ENCODE peak calls at places on chromosomes 12 and 14, in six cellular contexts. One of them, this sample, is unnamed.

GRCh38 chr12:47547077-47547476 is 158.8 kb downstream of the RPAP3 start:
- DNase-seq in left ventricle myocardium superior: no peak
- DNase-seq in HEK293T: no peak
- DNase-seq in AG09319: no peak
- DNase-seq in anterior cingulate cortex: no peak
- DNase-seq in RWPE1: peak; percentile 50
- DNase-seq in this sample: peak; percentile 17

GRCh38 chr12:104243551-104243950 is 28.0 kb downstream of the TXNRD1 start:
- DNase-seq in left ventricle myocardium superior: no peak
- DNase-seq in HEK293T: no peak
- DNase-seq in AG09319: no peak
- DNase-seq in anterior cingulate cortex: no peak
- DNase-seq in RWPE1: no peak
- DNase-seq in this sample: no peak

GRCh38 chr12:39375206-39375808 is 67.6 kb downstream of the KIF21A start:
- DNase-seq in left ventricle myocardium superior: no peak
- DNase-seq in HEK293T: no peak
- DNase-seq in AG09319: no peak
- DNase-seq in anterior cingulate cortex: no peak
- DNase-seq in RWPE1: no peak
- DNase-seq in this sample: no peak

GRCh38 chr12:53383258-53383657 is 3.3 kb downstream of the SP1 start:
- DNase-seq in left ventricle myocardium superior: no peak
- DNase-seq in HEK293T: no peak
- DNase-seq in AG09319: no peak
- DNase-seq in anterior cingulate cortex: no peak
- DNase-seq in RWPE1: no peak
- DNase-seq in this sample: no peak

GRCh38 chr12:113006641-113007040 is 28.3 kb downstream of the OAS2 start:
- DNase-seq in left ventricle myocardium superior: no peak
- DNase-seq in HEK293T: no peak
- DNase-seq in AG09319: no peak
- DNase-seq in anterior cingulate cortex: no peak
- DNase-seq in RWPE1: no peak
- DNase-seq in this sample: no peak

GRCh38 chr12:117564885-117565284 is 203.5 kb upstream of the NOS1 start:
- DNase-seq in left ventricle myocardium superior: no peak
- DNase-seq in HEK293T: no peak
- DNase-seq in AG09319: no peak
- DNase-seq in anterior cingulate cortex: no peak
- DNase-seq in RWPE1: no peak
- DNase-seq in this sample: no peak

GRCh38 chr14:64788706-64789105 is 84.5 kb downstream of the PLEKHG3 start:
- DNase-seq in left ventricle myocardium superior: no peak
- DNase-seq in HEK293T: no peak
- DNase-seq in AG09319: peak; percentile 82
- DNase-seq in anterior cingulate cortex: no peak
- DNase-seq in RWPE1: peak; percentile 75
- DNase-seq in this sample: no peak

GRCh38 chr14:80426686-80427085 is 215.4 kb upstream of the DIO2 start:
- DNase-seq in left ventricle myocardium superior: no peak
- DNase-seq in HEK293T: no peak
- DNase-seq in AG09319: no peak
- DNase-seq in anterior cingulate cortex: no peak
- DNase-seq in RWPE1: no peak
- DNase-seq in this sample: no peak

GRCh38 chr12:132730353-132730752 is 19.7 kb downstream of the PGAM5 start:
- DNase-seq in left ventricle myocardium superior: peak; percentile 7
- DNase-seq in HEK293T: no peak
- DNase-seq in AG09319: no peak
- DNase-seq in anterior cingulate cortex: no peak
- DNase-seq in RWPE1: no peak
- DNase-seq in this sample: no peak

GRCh38 chr12:108457006-108457733 is 57.9 kb upstream of the FICD start:
- DNase-seq in left ventricle myocardium superior: no peak
- DNase-seq in HEK293T: peak; percentile 68
- DNase-seq in AG09319: peak; percentile 34
- DNase-seq in anterior cingulate cortex: no peak
- DNase-seq in RWPE1: peak; percentile 63
- DNase-seq in this sample: peak; percentile 40

GRCh38 chr12:92551853-92552397 is 150.9 kb upstream of the PLEKHG7 start:
- DNase-seq in left ventricle myocardium superior: no peak
- DNase-seq in HEK293T: no peak
- DNase-seq in AG09319: peak; percentile 31
- DNase-seq in anterior cingulate cortex: no peak
- DNase-seq in RWPE1: peak; percentile 72
- DNase-seq in this sample: no peak

GRCh38 chr14:28676481-28676880 is 90.1 kb upstream of the FOXG1 start:
- DNase-seq in left ventricle myocardium superior: no peak
- DNase-seq in HEK293T: no peak
- DNase-seq in AG09319: no peak
- DNase-seq in anterior cingulate cortex: no peak
- DNase-seq in RWPE1: peak; percentile 88
- DNase-seq in this sample: no peak

GRCh38 chr12:14443531-14443930 is 78.0 kb downstream of the ATF7IP start:
- DNase-seq in left ventricle myocardium superior: no peak
- DNase-seq in HEK293T: no peak
- DNase-seq in AG09319: no peak
- DNase-seq in anterior cingulate cortex: no peak
- DNase-seq in RWPE1: no peak
- DNase-seq in this sample: no peak

GRCh38 chr12:73181244-73181643 is 909.1 kb downstream of the TRHDE start:
- DNase-seq in left ventricle myocardium superior: no peak
- DNase-seq in HEK293T: no peak
- DNase-seq in AG09319: no peak
- DNase-seq in anterior cingulate cortex: no peak
- DNase-seq in RWPE1: no peak
- DNase-seq in this sample: no peak

GRCh38 chr12:24015771-24016170 is 66.3 kb upstream of the SOX5 start:
- DNase-seq in left ventricle myocardium superior: no peak
- DNase-seq in HEK293T: no peak
- DNase-seq in AG09319: no peak
- DNase-seq in anterior cingulate cortex: no peak
- DNase-seq in RWPE1: no peak
- DNase-seq in this sample: no peak

GRCh38 chr12:5391638-5392037 is 40.3 kb upstream of the NTF3 start:
- DNase-seq in left ventricle myocardium superior: no peak
- DNase-seq in HEK293T: no peak
- DNase-seq in AG09319: no peak
- DNase-seq in anterior cingulate cortex: no peak
- DNase-seq in RWPE1: no peak
- DNase-seq in this sample: no peak

GRCh38 chr14:103456167-103456835 is 66.3 kb downstream of the CKB start:
- DNase-seq in left ventricle myocardium superior: no peak
- DNase-seq in HEK293T: no peak
- DNase-seq in AG09319: no peak
- DNase-seq in anterior cingulate cortex: no peak
- DNase-seq in RWPE1: no peak
- DNase-seq in this sample: no peak

GRCh38 chr12:110577717-110578521 is 5.2 kb downstream of the PPTC7 start:
- DNase-seq in left ventricle myocardium superior: no peak
- DNase-seq in HEK293T: no peak
- DNase-seq in AG09319: peak; percentile 48
- DNase-seq in anterior cingulate cortex: no peak
- DNase-seq in RWPE1: peak; percentile 85
- DNase-seq in this sample: no peak

GRCh38 chr12:127149226-127149964 is 1117.6 kb upstream of the TMEM132C start:
- DNase-seq in left ventricle myocardium superior: no peak
- DNase-seq in HEK293T: no peak
- DNase-seq in AG09319: peak; percentile 49
- DNase-seq in anterior cingulate cortex: no peak
- DNase-seq in RWPE1: no peak
- DNase-seq in this sample: no peak

GRCh38 chr12:53051058-53051880 is 1.4 kb downstream of the TNS2 start:
- DNase-seq in left ventricle myocardium superior: peak; percentile 84
- DNase-seq in HEK293T: no peak
- DNase-seq in AG09319: no peak
- DNase-seq in anterior cingulate cortex: peak; percentile 76
- DNase-seq in RWPE1: no peak
- DNase-seq in this sample: no peak

GRCh38 chr12:55728185-55728931 is 451 bp downstream of the CD63 start:
- DNase-seq in left ventricle myocardium superior: peak; percentile 87
- DNase-seq in HEK293T: no peak
- DNase-seq in AG09319: no peak
- DNase-seq in anterior cingulate cortex: peak; percentile 56
- DNase-seq in RWPE1: peak; percentile 55
- DNase-seq in this sample: no peak

GRCh38 chr12:129901256-129901655 is 2.6 kb downstream of the TMEM132D start:
- DNase-seq in left ventricle myocardium superior: no peak
- DNase-seq in HEK293T: no peak
- DNase-seq in AG09319: no peak
- DNase-seq in anterior cingulate cortex: no peak
- DNase-seq in RWPE1: peak; percentile 29
- DNase-seq in this sample: no peak

GRCh38 chr14:64540208-64541202 is at the start of gene HSPA2:
- DNase-seq in left ventricle myocardium superior: peak; percentile 99
- DNase-seq in HEK293T: peak; percentile 90
- DNase-seq in AG09319: peak; percentile 98
- DNase-seq in anterior cingulate cortex: peak; percentile 96
- DNase-seq in RWPE1: peak; percentile 99
- DNase-seq in this sample: peak; percentile 99

GRCh38 chr12:44431647-44432352 is 444.3 kb downstream of the NELL2 start:
- DNase-seq in left ventricle myocardium superior: no peak
- DNase-seq in HEK293T: no peak
- DNase-seq in AG09319: no peak
- DNase-seq in anterior cingulate cortex: no peak
- DNase-seq in RWPE1: no peak
- DNase-seq in this sample: no peak

GRCh38 chr12:107891967-107892366 is 117.5 kb downstream of the ASCL4 start:
- DNase-seq in left ventricle myocardium superior: no peak
- DNase-seq in HEK293T: peak; percentile 32
- DNase-seq in AG09319: no peak
- DNase-seq in anterior cingulate cortex: no peak
- DNase-seq in RWPE1: no peak
- DNase-seq in this sample: no peak

GRCh38 chr12:77947746-77948145 is 117.1 kb downstream of the NAV3 start:
- DNase-seq in left ventricle myocardium superior: no peak
- DNase-seq in HEK293T: no peak
- DNase-seq in AG09319: no peak
- DNase-seq in anterior cingulate cortex: no peak
- DNase-seq in RWPE1: no peak
- DNase-seq in this sample: no peak

GRCh38 chr12:107377596-107378385 is 284.4 kb upstream of the CRY1 start:
- DNase-seq in left ventricle myocardium superior: no peak
- DNase-seq in HEK293T: no peak
- DNase-seq in AG09319: no peak
- DNase-seq in anterior cingulate cortex: no peak
- DNase-seq in RWPE1: no peak
- DNase-seq in this sample: no peak

GRCh38 chr12:40688085-40688725 is 4.0 kb upstream of the CNTN1 start:
- DNase-seq in left ventricle myocardium superior: no peak
- DNase-seq in HEK293T: no peak
- DNase-seq in AG09319: no peak
- DNase-seq in anterior cingulate cortex: peak; percentile 2
- DNase-seq in RWPE1: no peak
- DNase-seq in this sample: no peak

GRCh38 chr14:32611752-32612151 is 282.7 kb downstream of the AKAP6 start:
- DNase-seq in left ventricle myocardium superior: no peak
- DNase-seq in HEK293T: no peak
- DNase-seq in AG09319: no peak
- DNase-seq in anterior cingulate cortex: no peak
- DNase-seq in RWPE1: peak; percentile 62
- DNase-seq in this sample: no peak

GRCh38 chr12:120376890-120377572 is 8.1 kb upstream of the MSI1 start:
- DNase-seq in left ventricle myocardium superior: no peak
- DNase-seq in HEK293T: no peak
- DNase-seq in AG09319: no peak
- DNase-seq in anterior cingulate cortex: no peak
- DNase-seq in RWPE1: no peak
- DNase-seq in this sample: no peak

GRCh38 chr14:22099942-22100763 is 426.5 kb upstream of the OR4E1 start:
- DNase-seq in left ventricle myocardium superior: peak; percentile 75
- DNase-seq in HEK293T: peak; percentile 46
- DNase-seq in AG09319: no peak
- DNase-seq in anterior cingulate cortex: no peak
- DNase-seq in RWPE1: peak; percentile 63
- DNase-seq in this sample: peak; percentile 2

GRCh38 chr14:103209054-103209453 is 85.8 kb downstream of the TNFAIP2 start:
- DNase-seq in left ventricle myocardium superior: no peak
- DNase-seq in HEK293T: no peak
- DNase-seq in AG09319: no peak
- DNase-seq in anterior cingulate cortex: no peak
- DNase-seq in RWPE1: no peak
- DNase-seq in this sample: no peak

GRCh38 chr12:122202017-122202416 is 1.5 kb upstream of the B3GNT4 start:
- DNase-seq in left ventricle myocardium superior: no peak
- DNase-seq in HEK293T: no peak
- DNase-seq in AG09319: no peak
- DNase-seq in anterior cingulate cortex: no peak
- DNase-seq in RWPE1: no peak
- DNase-seq in this sample: no peak

GRCh38 chr14:39492267-39492666 is 60.0 kb upstream of the FBXO33 start:
- DNase-seq in left ventricle myocardium superior: no peak
- DNase-seq in HEK293T: no peak
- DNase-seq in AG09319: no peak
- DNase-seq in anterior cingulate cortex: no peak
- DNase-seq in RWPE1: peak; percentile 9
- DNase-seq in this sample: peak; percentile 4